ENCODE peak calls at places on chromosomes 13 and 19, in ten cellular contexts. C is gastrocnemius medialis, N is neural progenitor cell, V is progenitor cell of endocrine pancreas, E is PC-3, Q is heart right ventricle, R is OCI-LY7, A is cardiac fibroblast, G is AG09319, W is mesothelial cell of epicardium. D is an unnamed sample.

GRCh38 chr19:13707901-13708300 is 56.4 kb upstream of the MRI1 start:
- DNase-seq in N (no peak), G (peak), C (no peak), W (no peak), V (no peak), E (no peak), A (no peak), R (no peak), Q (no peak), D (no peak)

GRCh38 chr19:13091400-13092161 is 11.1 kb downstream of the LYL1 start:
- DNase-seq in G (peak), W (no peak), V (no peak), E (no peak), N (peak), A (peak), C (no peak), R (no peak), Q (peak), D (no peak)

GRCh38 chr19:41175825-41176734 is 16.9 kb upstream of the CYP2S1 start:
- DNase-seq in G (peak), R (peak), C (peak), A (peak), E (peak), Q (no peak), V (no peak), N (peak), W (peak), D (no peak)

GRCh38 chr13:49395416-49396277 is 48.2 kb downstream of the CAB39L start:
- DNase-seq in E (no peak), Q (no peak), G (no peak), W (no peak), C (no peak), N (no peak), V (no peak), R (no peak), A (peak), D (no peak)

GRCh38 chr19:54415901-54416621 is 797 bp downstream of the TTYH1 start:
- DNase-seq in R (no peak), V (no peak), C (no peak), N (peak), W (no peak), G (no peak), A (no peak), Q (no peak), E (no peak), D (no peak)

GRCh38 chr13:52832268-52832667 is 16.2 kb downstream of the PCDH8 start:
- DNase-seq in A (no peak), V (no peak), R (no peak), E (no peak), C (no peak), W (no peak), Q (no peak), G (no peak), N (no peak), D (no peak)

GRCh38 chr19:34482380-34483250 is 1.1 kb downstream of the WTIP start:
- DNase-seq in N (peak), G (no peak), C (no peak), V (peak), E (no peak), R (no peak), Q (no peak), A (peak), W (no peak), D (no peak)

GRCh38 chr13:76903544-76904162 is 17.4 kb upstream of the KCTD12 start:
- DNase-seq in V (peak), W (peak), A (peak), N (peak), C (no peak), Q (peak), R (peak), G (no peak), E (peak), D (no peak)

GRCh38 chr19:37933965-37934364 is 27.0 kb downstream of the SIPA1L3 start:
- DNase-seq in A (peak), G (no peak), V (no peak), E (no peak), W (no peak), N (no peak), C (peak), R (no peak), Q (peak), D (no peak)

GRCh38 chr13:47846886-47847285 is 154.2 kb downstream of the SUCLA2 start:
- DNase-seq in E (no peak), R (no peak), C (no peak), Q (no peak), W (no peak), G (no peak), A (no peak), N (no peak), V (no peak), D (no peak)

GRCh38 chr19:45766919-45767346 is 2.1 kb downstream of the SIX5 start:
- DNase-seq in A (no peak), W (no peak), N (peak), Q (no peak), R (no peak), C (no peak), E (no peak), V (no peak), G (no peak), D (no peak)

GRCh38 chr13:37526710-37527446 is 71.7 kb downstream of the POSTN start:
- DNase-seq in W (no peak), E (no peak), N (no peak), Q (peak), R (no peak), V (no peak), G (peak), C (no peak), A (peak), D (no peak)

GRCh38 chr19:16801599-16801998 is 27.6 kb upstream of the SIN3B start:
- DNase-seq in C (no peak), E (peak), Q (no peak), G (no peak), R (peak), N (no peak), A (peak), W (no peak), V (no peak), D (no peak)

GRCh38 chr13:98800078-98800477 is 47.6 kb upstream of the SLC15A1 start:
- DNase-seq in E (no peak), C (no peak), Q (no peak), V (no peak), R (no peak), G (no peak), W (no peak), A (no peak), N (no peak), D (peak)

GRCh38 chr19:16668176-16668575 is 7.2 kb downstream of the TMEM38A start:
- DNase-seq in N (no peak), V (no peak), Q (no peak), C (peak), E (no peak), A (no peak), W (no peak), R (no peak), G (no peak), D (no peak)

GRCh38 chr19:12495002-12495802 is 10.6 kb upstream of the ZNF709 start:
- DNase-seq in R (peak), W (peak), A (peak), Q (peak), V (peak), E (peak), C (peak), G (no peak), N (peak), D (peak)

GRCh38 chr13:22198656-22199217 is 527.9 kb downstream of the FGF9 start:
- DNase-seq in W (no peak), C (no peak), V (no peak), G (no peak), R (no peak), N (no peak), Q (no peak), E (no peak), A (no peak), D (no peak)

GRCh38 chr19:10718205-10719196 is 622 bp downstream of the DNM2 start:
- DNase-seq in Q (no peak), A (peak), N (peak), E (peak), R (peak), C (no peak), G (no peak), W (peak), V (peak), D (no peak)

GRCh38 chr19:42441047-42441440 is 1.7 kb downstream of the CXCL17 start:
- DNase-seq in V (no peak), W (no peak), N (no peak), G (no peak), R (no peak), A (no peak), E (peak), Q (no peak), C (no peak), D (no peak)

GRCh38 chr19:29415507-29415906 is 110.3 kb upstream of the VSTM2B start:
- DNase-seq in W (no peak), R (no peak), A (no peak), N (peak), C (no peak), G (no peak), E (no peak), V (no peak), Q (no peak), D (no peak)

GRCh38 chr19:52690395-52691214 is 44.2 kb downstream of the ZNF611 start:
- DNase-seq in A (peak), R (peak), W (peak), N (peak), E (peak), Q (peak), C (peak), G (peak), V (peak), D (peak)

GRCh38 chr19:42052241-42052863 is 17.7 kb downstream of the GRIK5 start:
- DNase-seq in A (no peak), V (no peak), C (no peak), R (no peak), G (no peak), Q (no peak), N (no peak), W (no peak), E (peak), D (no peak)

GRCh38 chr19:1634242-1634937 is 18.0 kb downstream of the TCF3 start:
- DNase-seq in W (no peak), A (no peak), E (no peak), G (no peak), N (no peak), Q (no peak), R (peak), V (no peak), C (no peak), D (no peak)

GRCh38 chr13:50421457-50422130 is 406.4 kb downstream of the KCNRG start:
- DNase-seq in V (no peak), G (no peak), W (no peak), R (no peak), Q (no peak), E (peak), A (peak), C (no peak), N (no peak), D (no peak)

GRCh38 chr13:98571955-98572662 is 4.8 kb downstream of the STK24 start:
- DNase-seq in E (peak), R (peak), G (peak), C (peak), Q (no peak), A (peak), W (no peak), V (no peak), N (no peak), D (no peak)

GRCh38 chr19:49981603-49982593 is 20.9 kb upstream of the SIGLEC11 start:
- DNase-seq in A (no peak), N (no peak), V (no peak), E (no peak), Q (no peak), W (no peak), C (no peak), G (no peak), R (no peak), D (no peak)

GRCh38 chr19:7442423-7442822 is 46.4 kb downstream of the PEX11G start:
- DNase-seq in G (no peak), W (no peak), N (no peak), C (no peak), V (no peak), Q (peak), A (peak), R (no peak), E (no peak), D (no peak)

GRCh38 chr19:1251233-1251502 is 2.8 kb downstream of the MIDN start:
- DNase-seq in W (no peak), C (no peak), R (no peak), V (no peak), E (peak), A (peak), Q (peak), G (no peak), N (peak), D (no peak)

GRCh38 chr19:1245884-1246816 is 2.2 kb upstream of the MIDN start:
- DNase-seq in W (no peak), E (no peak), R (no peak), N (peak), A (no peak), Q (peak), G (no peak), V (no peak), C (peak), D (no peak)

GRCh38 chr13:100725472-100725871 is 50.9 kb upstream of the TMTC4 start:
- DNase-seq in A (no peak), W (no peak), V (no peak), E (no peak), Q (no peak), R (no peak), C (no peak), G (no peak), N (no peak), D (no peak)

GRCh38 chr13:39417643-39418042 is 185.3 kb downstream of the LHFPL6 start:
- DNase-seq in Q (no peak), W (no peak), C (no peak), R (no peak), V (no peak), A (peak), E (peak), N (peak), G (no peak), D (no peak)

DNA sequence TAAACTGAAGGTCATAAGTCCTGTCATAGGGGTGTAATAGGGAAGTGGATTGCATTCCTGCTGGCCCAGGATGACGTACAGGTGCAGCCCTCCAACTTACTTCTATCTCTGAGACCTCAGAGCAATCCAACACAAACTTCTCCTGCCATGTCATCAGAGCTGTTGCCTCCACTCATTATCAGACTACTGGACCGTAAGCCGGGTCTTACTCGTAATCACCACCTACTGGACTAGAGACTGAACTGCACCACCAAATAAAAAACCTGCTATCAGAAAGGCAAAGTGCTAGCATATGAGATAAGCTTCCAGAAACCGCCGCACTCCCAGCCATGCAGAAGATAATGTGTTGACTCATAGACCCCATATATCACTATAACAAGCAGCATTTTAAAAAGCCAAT is 102.1 kb downstream of the SLITRK1 start:
- DNase-seq in N (peak), V (no peak), A (peak), G (no peak), Q (no peak), E (peak), R (peak), W (no peak), C (no peak), D (no peak)
- TF ChIP-seq CTCF in N (peak), V (peak), A (peak), G (peak), Q (no peak), E (peak), R (peak), W (no peak), C (no peak), D (peak)

GRCh38 chr13:59477011-59477410 is 686.7 kb downstream of the DIAPH3 start:
- DNase-seq in R (peak), A (peak), C (no peak), V (no peak), Q (no peak), N (no peak), G (no peak), W (no peak), E (no peak), D (no peak)

GRCh38 chr13:59480857-59481256 is 682.9 kb downstream of the DIAPH3 start:
- DNase-seq in A (no peak), W (no peak), C (no peak), R (no peak), Q (no peak), V (no peak), E (no peak), G (no peak), N (no peak), D (no peak)

GRCh38 chr13:59479629-59480028 is 684.1 kb downstream of the DIAPH3 start:
- DNase-seq in W (no peak), Q (no peak), E (no peak), V (no peak), A (peak), C (no peak), N (no peak), G (no peak), R (no peak), D (no peak)

GRCh38 chr13:59480398-59480797 is 683.3 kb downstream of the DIAPH3 start:
- DNase-seq in R (no peak), A (peak), E (no peak), N (no peak), G (no peak), C (no peak), V (no peak), W (no peak), Q (no peak), D (no peak)

GRCh38 chr13:59478908-59479307 is 684.8 kb downstream of the DIAPH3 start:
- DNase-seq in Q (no peak), C (no peak), W (no peak), R (no peak), N (peak), A (no peak), E (no peak), G (no peak), V (no peak), D (no peak)
- TF ChIP-seq CTCF in Q (no peak), C (no peak), W (no peak), R (no peak), N (no peak), A (no peak), E (no peak), G (no peak), V (no peak), D (no peak)

GRCh38 chr19:3148503-3148902 is 12.7 kb downstream of the GNA15 start:
- DNase-seq in A (no peak), E (no peak), V (no peak), N (no peak), C (no peak), Q (no peak), R (no peak), W (no peak), G (no peak), D (no peak)
- TF ChIP-seq CTCF in A (no peak), E (no peak), V (no peak), N (no peak), C (no peak), Q (no peak), R (no peak), W (no peak), G (no peak), D (no peak)

GRCh38 chr19:48378194-48378570 is 13.2 kb downstream of the KDELR1 start:
- DNase-seq in R (no peak), G (no peak), C (no peak), N (no peak), E (no peak), A (no peak), W (no peak), Q (no peak), V (no peak), D (no peak)

GRCh38 chr19:48385461-48386087 is 5.8 kb downstream of the KDELR1 start:
- DNase-seq in N (no peak), G (no peak), E (no peak), C (no peak), R (no peak), W (no peak), A (no peak), V (no peak), Q (no peak), D (no peak)

GRCh38 chr19:48386981-48387380 is 4.4 kb downstream of the KDELR1 start:
- DNase-seq in E (no peak), G (no peak), R (no peak), A (no peak), Q (no peak), V (no peak), N (no peak), W (no peak), C (no peak), D (no peak)

GRCh38 chr19:48379058-48379457 is 12.3 kb downstream of the KDELR1 start:
- DNase-seq in E (peak), V (no peak), A (no peak), Q (no peak), G (no peak), W (no peak), C (no peak), R (no peak), N (no peak), D (no peak)

GRCh38 chr19:48381178-48381950 is 10.0 kb downstream of the KDELR1 start:
- DNase-seq in N (no peak), A (no peak), V (no peak), E (no peak), G (no peak), Q (no peak), R (no peak), C (no peak), W (no peak), D (no peak)
- TF ChIP-seq CTCF in N (no peak), A (no peak), V (no peak), E (no peak), G (no peak), Q (no peak), R (no peak), C (no peak), W (no peak), D (no peak)

GRCh38 chr19:31249217-31249616 is 100.0 kb downstream of the TSHZ3 start:
- DNase-seq in W (no peak), E (no peak), A (no peak), R (no peak), V (no peak), C (no peak), G (no peak), Q (no peak), N (no peak), D (no peak)
- TF ChIP-seq CTCF in W (no peak), E (no peak), A (peak), R (no peak), V (no peak), C (no peak), G (peak), Q (no peak), N (no peak), D (no peak)

DNA sequence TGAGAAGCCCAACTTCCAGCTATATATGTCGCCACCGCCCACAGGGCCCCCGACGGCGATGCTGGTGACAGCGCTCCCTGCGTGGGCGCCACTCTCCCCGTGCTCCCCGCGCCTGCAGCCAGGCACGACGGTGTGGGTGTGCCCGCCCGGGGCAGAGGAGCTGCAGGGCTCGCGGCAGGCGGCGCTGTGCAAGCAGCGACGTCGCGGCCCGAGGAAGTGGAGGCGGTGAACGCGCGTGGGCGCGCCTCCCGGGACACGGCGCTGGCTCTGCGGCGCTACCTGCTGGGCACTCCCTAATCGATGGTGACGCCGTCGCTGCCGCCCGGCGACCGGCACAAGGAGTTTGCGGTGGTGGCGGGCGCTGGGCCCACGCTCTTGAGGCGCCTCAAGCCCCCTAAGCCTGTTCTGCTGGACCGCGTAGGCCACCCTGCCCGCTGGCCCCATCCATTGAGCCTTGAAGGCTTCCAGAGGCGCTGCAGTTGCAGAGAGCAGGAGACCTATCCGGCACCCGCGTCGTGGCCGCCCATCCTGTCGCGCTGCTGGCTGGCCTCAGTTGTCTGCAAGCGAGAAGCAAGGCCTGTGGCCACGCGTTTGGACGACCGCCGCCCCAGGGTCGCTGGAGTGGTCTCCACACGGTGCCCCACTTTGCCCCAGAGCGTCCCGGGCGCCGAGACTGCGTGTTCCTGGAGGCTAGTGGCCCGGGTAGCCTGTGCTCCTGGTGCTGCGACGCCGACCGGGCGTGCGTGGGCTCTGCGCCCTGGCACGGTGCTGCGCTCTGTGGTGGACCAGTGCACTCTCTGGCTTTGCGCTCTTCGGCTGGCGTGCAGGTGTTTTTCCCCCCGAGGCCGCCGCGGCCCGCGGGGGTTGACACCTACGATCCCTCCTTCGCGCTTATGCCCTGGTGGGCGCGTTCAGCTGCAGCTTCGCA is 23.1 kb downstream of the LRFN3 start:
- DNase-seq in N (peak), R (no peak), C (no peak), A (no peak), W (no peak), V (no peak), G (no peak), E (no peak), Q (no peak), D (no peak)
- TF ChIP-seq CTCF in N (peak), R (no peak), C (no peak), A (no peak), W (no peak), V (peak), G (peak), E (no peak), Q (no peak), D (peak)

GRCh38 chr13:46775385-46776065 is 21.4 kb downstream of the ESD start:
- DNase-seq in Q (no peak), N (no peak), R (no peak), C (no peak), V (no peak), E (no peak), G (no peak), W (no peak), A (no peak), D (no peak)
- TF ChIP-seq CTCF in Q (no peak), N (no peak), R (no peak), C (no peak), V (no peak), E (no peak), G (no peak), W (no peak), A (no peak), D (no peak)

D was measured in type B pancreatic cell.